ENCODE peak calls at places on chromosomes 11 and 22, in ten cellular contexts. Z is GM20000, H is AG20443, S is HCT116, X is GM04504, K is sciatic nerve, U is uterus, Q is HFF-Myc, V is HS-5, R is endothelial cell. F is an unnamed sample.

GRCh38 chr11:61347916-61348461 is 13.7 kb downstream of the CYB561A3 start:
- DNase-seq in V (no peak), Z (no peak), X (no peak), K (no peak), R (no peak), Q (no peak), H (no peak), U (no peak), S (no peak), F (no peak)

GRCh38 chr11:65003282-65003681 is 6.5 kb upstream of the BATF2 start:
- DNase-seq in V (no peak), K (no peak), H (peak; percentile 66), S (no peak), Z (no peak), Q (no peak), U (no peak), X (peak; percentile 17), R (no peak), F (no peak)

GRCh38 chr11:43937434-43938411 is 4.7 kb upstream of the C11orf96 start:
- DNase-seq in H (peak; percentile 89), Q (no peak), S (peak; percentile 27), K (no peak), U (no peak), Z (no peak), V (no peak), X (no peak), R (no peak), F (no peak)

GRCh38 chr22:30859714-30860095 is 108.9 kb downstream of the MORC2 start:
- DNase-seq in R (no peak), Z (no peak), X (no peak), H (peak; percentile 6), U (no peak), S (no peak), Q (no peak), V (no peak), K (no peak), F (no peak)

GRCh38 chr11:72354356-72355115 is 79.8 kb downstream of the CLPB start:
- DNase-seq in X (no peak), U (no peak), H (no peak), V (no peak), R (no peak), S (no peak), K (no peak), Z (no peak), Q (no peak), F (no peak)

GRCh38 chr11:14202263-14203173 is 156.5 kb downstream of the RRAS2 start:
- DNase-seq in K (no peak), Q (no peak), X (no peak), U (no peak), V (no peak), S (no peak), Z (peak; percentile 14), R (no peak), H (no peak), F (no peak)

GRCh38 chr11:112290462-112290894 is 29.8 kb upstream of the PLET1 start:
- DNase-seq in H (no peak), U (no peak), V (no peak), Z (no peak), K (no peak), X (no peak), Q (no peak), R (no peak), S (no peak), F (no peak)

GRCh38 chr22:21651521-21652009 is 9.5 kb downstream of the SDF2L1 start:
- DNase-seq in H (peak; percentile 28), K (peak; percentile 63), Z (no peak), V (no peak), Q (no peak), S (no peak), R (peak; percentile 24), X (no peak), U (no peak), F (no peak)

GRCh38 chr11:79321282-79321681 is 119.5 kb downstream of the TENM4 start:
- DNase-seq in R (no peak), Q (no peak), S (no peak), X (peak; percentile 5), H (no peak), V (no peak), K (no peak), Z (no peak), U (no peak), F (no peak)

GRCh38 chr22:33728847-33729246 is 191.4 kb downstream of the LARGE1 start:
- DNase-seq in X (no peak), U (no peak), Q (no peak), Z (no peak), S (no peak), H (no peak), V (no peak), R (no peak), K (no peak), F (no peak)

GRCh38 chr11:721913-722811 is 16.1 kb downstream of the EPS8L2 start:
- DNase-seq in H (no peak), R (no peak), X (no peak), V (no peak), U (no peak), Z (peak; percentile 80), K (peak; percentile 67), Q (no peak), S (no peak), F (no peak)

GRCh38 chr11:130369713-130370112 is 55.0 kb upstream of the ZBTB44 start:
- DNase-seq in V (no peak), K (no peak), Z (no peak), S (no peak), Q (no peak), X (no peak), R (no peak), U (no peak), H (no peak), F (peak; percentile 31)

GRCh38 chr11:3169235-3169951 is 4.3 kb upstream of the OSBPL5 start:
- DNase-seq in K (peak; percentile 74), X (peak; percentile 51), R (no peak), Q (no peak), S (peak; percentile 21), U (peak; percentile 44), H (peak; percentile 85), Z (no peak), V (no peak), F (no peak)

GRCh38 chr11:2276999-2277328 is 6.6 kb upstream of the ASCL2 start:
- DNase-seq in V (no peak), H (no peak), X (no peak), Z (no peak), U (peak; percentile 18), R (no peak), K (peak; percentile 58), S (no peak), Q (no peak), F (no peak)